ENCODE peak calls at places on chromosomes 13 and 19, in five cellular contexts. K is osteocyte, T is gastrocnemius medialis, S is mucosa of descending colon, O is HFF-Myc. D is an unnamed sample.

GRCh38 chr13:111060237-111060919 is 54.7 kb upstream of the ARHGEF7 start:
- DNase-seq in K (no peak), T (no peak), S (no peak), O (no peak), D (no peak)

GRCh38 chr13:93413972-93414717 is 187.5 kb downstream of the GPC6 start:
- DNase-seq in K (no peak), T (no peak), S (no peak), O (no peak), D (no peak)

GRCh38 chr13:41345921-41346589 is 35.0 kb downstream of the NAA16 start:
- DNase-seq in K (no peak), T (no peak), S (no peak), O (no peak), D (no peak)

GRCh38 chr13:109704771-109705628 is 81.4 kb downstream of the IRS2 start:
- DNase-seq in K (no peak), T (peak; percentile 58), S (peak; percentile 47), O (no peak), D (no peak)

GRCh38 chr19:3517638-3518037 is 11.5 kb downstream of the FZR1 start:
- DNase-seq in K (no peak), T (no peak), S (no peak), O (no peak), D (no peak)

GRCh38 chr13:24032674-24033073 is 127.8 kb upstream of the SPATA13 start:
- DNase-seq in K (peak; percentile 2), T (no peak), S (no peak), O (no peak), D (no peak)

GRCh38 chr19:7342143-7342542 is 6.6 kb upstream of the ARHGEF18 start:
- DNase-seq in K (no peak), T (no peak), S (no peak), O (no peak), D (no peak)

GRCh38 chr19:30266687-30267086 is 105.5 kb upstream of the ZNF536 start:
- DNase-seq in K (no peak), T (no peak), S (no peak), O (no peak), D (no peak)

GRCh38 chr19:32908641-32909190 is 39.1 kb upstream of the SLC7A9 start:
- DNase-seq in K (no peak), T (no peak), S (no peak), O (no peak), D (no peak)

GRCh38 chr19:54128441-54128725 is 9.2 kb upstream of the CNOT3 start:
- DNase-seq in K (no peak), T (no peak), S (no peak), O (no peak), D (no peak)

GRCh38 chr19:588758-589692 is 656 bp upstream of the HCN2 start:
- DNase-seq in K (no peak), T (no peak), S (no peak), O (no peak), D (no peak)

GRCh38 chr13:43360911-43361605 is 337.7 kb downstream of the DNAJC15 start:
- DNase-seq in K (no peak), T (no peak), S (no peak), O (no peak), D (no peak)

GRCh38 chr13:109243311-109243951 is 543.0 kb downstream of the IRS2 start:
- DNase-seq in K (no peak), T (peak; percentile 72), S (no peak), O (peak; percentile 81), D (no peak)

GRCh38 chr13:51638497-51638871 is 54.2 kb downstream of the WDFY2 start:
- DNase-seq in K (no peak), T (no peak), S (no peak), O (no peak), D (no peak)

GRCh38 chr19:12035220-12036172 is at the start of gene ZNF433:
- DNase-seq in K (peak; percentile 97), T (peak; percentile 86), S (peak; percentile 99), O (peak; percentile 19), D (peak; percentile 93)

GRCh38 chr13:96992633-96993032 is 1.6 kb downstream of the OXGR1 start:
- DNase-seq in K (no peak), T (no peak), S (no peak), O (no peak), D (no peak)

GRCh38 chr19:38433268-38433733 is at the start of gene RYR1:
- DNase-seq in K (no peak), T (peak; percentile 96), S (peak; percentile 39), O (no peak), D (peak; percentile 88)

GRCh38 chr13:29484236-29484635 is 111.3 kb downstream of the SLC7A1 start:
- DNase-seq in K (no peak), T (no peak), S (no peak), O (no peak), D (no peak)

GRCh38 chr19:3058009-3058820 is 4.1 kb downstream of the TLE5 start:
- DNase-seq in K (no peak), T (no peak), S (no peak), O (no peak), D (no peak)

GRCh38 chr19:5908773-5909442 is 4.2 kb downstream of the VMAC start:
- DNase-seq in K (no peak), T (no peak), S (no peak), O (no peak), D (no peak)

GRCh38 chr19:44653977-44654784 is 10.5 kb downstream of the PVR start:
- DNase-seq in K (no peak), T (peak; percentile 65), S (peak; percentile 90), O (no peak), D (peak; percentile 87)

GRCh38 chr19:10020851-10021250 is 7.6 kb downstream of the RDH8 start:
- DNase-seq in K (no peak), T (no peak), S (no peak), O (no peak), D (no peak)

GRCh38 chr13:97267418-97268059 is 45.4 kb downstream of the MBNL2 start:
- DNase-seq in K (no peak), T (no peak), S (no peak), O (no peak), D (no peak)

GRCh38 chr19:33226550-33227241 is 1.0 kb upstream of the SLC7A10 start:
- DNase-seq in K (no peak), T (no peak), S (peak; percentile 42), O (no peak), D (no peak)

GRCh38 chr13:98476106-98476505 is 100.8 kb downstream of the STK24 start:
- DNase-seq in K (no peak), T (no peak), S (no peak), O (no peak), D (peak; percentile 68)

GRCh38 chr13:112690242-112690943 is 555 bp downstream of the ATP11A start:
- DNase-seq in K (no peak), T (no peak), S (peak; percentile 40), O (no peak), D (peak; percentile 48)

GRCh38 chr19:29062486-29063435 is 150.2 kb downstream of the UQCRFS1 start:
- DNase-seq in K (no peak), T (no peak), S (no peak), O (no peak), D (no peak)

GRCh38 chr19:11105014-11105636 is 15.9 kb downstream of the LDLR start:
- DNase-seq in K (no peak), T (no peak), S (no peak), O (no peak), D (no peak)

GRCh38 chr19:19578241-19578640 is 40.2 kb downstream of the CILP2 start:
- DNase-seq in K (no peak), T (no peak), S (no peak), O (no peak), D (no peak)

GRCh38 chr19:5954293-5954692 is 23.6 kb downstream of the RANBP3 start:
- DNase-seq in K (no peak), T (no peak), S (no peak), O (no peak), D (no peak)

GRCh38 chr13:39297664-39298171 is 259.5 kb downstream of the NHLRC3 start:
- DNase-seq in K (no peak), T (no peak), S (no peak), O (no peak), D (no peak)

GRCh38 chr13:113935081-113935511 is 38.8 kb downstream of the C13orf46 start:
- DNase-seq in K (no peak), T (no peak), S (no peak), O (no peak), D (no peak)

GRCh38 chr19:34662919-34663318 is 14.0 kb downstream of the SCGB2B2 start:
- DNase-seq in K (no peak), T (no peak), S (peak; percentile 40), O (peak; percentile 48), D (no peak)
- TF ChIP-seq CTCF in K (peak; percentile 26), T (peak; percentile 44), S (no peak), O (peak; percentile 44), D (peak; percentile 20)

DNA sequence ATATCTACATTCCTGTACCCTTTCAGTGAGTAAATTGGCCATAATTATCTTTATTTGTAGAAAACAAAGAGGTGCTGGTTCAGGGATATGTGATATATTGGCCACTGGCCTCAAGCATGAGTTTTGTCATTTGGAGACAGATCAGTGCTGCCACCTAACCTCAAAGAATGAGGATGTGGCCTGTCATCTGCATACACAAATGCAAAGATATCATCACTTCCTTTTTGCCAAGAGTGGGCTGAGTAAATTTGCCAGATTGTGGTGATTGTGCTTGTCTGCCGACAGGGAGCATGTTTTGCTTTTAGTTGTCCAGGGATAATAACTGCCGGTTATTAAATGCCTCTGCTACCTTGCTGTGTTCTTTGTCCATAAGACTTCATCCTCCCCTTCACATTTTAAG is 44.2 kb downstream of the WASF3 start:
- DNase-seq in K (no peak), T (no peak), S (peak; percentile 12), O (peak; percentile 52), D (peak; percentile 18)
- TF ChIP-seq CTCF in K (peak; percentile 20), T (no peak), S (no peak), O (no peak), D (no peak)

DNA sequence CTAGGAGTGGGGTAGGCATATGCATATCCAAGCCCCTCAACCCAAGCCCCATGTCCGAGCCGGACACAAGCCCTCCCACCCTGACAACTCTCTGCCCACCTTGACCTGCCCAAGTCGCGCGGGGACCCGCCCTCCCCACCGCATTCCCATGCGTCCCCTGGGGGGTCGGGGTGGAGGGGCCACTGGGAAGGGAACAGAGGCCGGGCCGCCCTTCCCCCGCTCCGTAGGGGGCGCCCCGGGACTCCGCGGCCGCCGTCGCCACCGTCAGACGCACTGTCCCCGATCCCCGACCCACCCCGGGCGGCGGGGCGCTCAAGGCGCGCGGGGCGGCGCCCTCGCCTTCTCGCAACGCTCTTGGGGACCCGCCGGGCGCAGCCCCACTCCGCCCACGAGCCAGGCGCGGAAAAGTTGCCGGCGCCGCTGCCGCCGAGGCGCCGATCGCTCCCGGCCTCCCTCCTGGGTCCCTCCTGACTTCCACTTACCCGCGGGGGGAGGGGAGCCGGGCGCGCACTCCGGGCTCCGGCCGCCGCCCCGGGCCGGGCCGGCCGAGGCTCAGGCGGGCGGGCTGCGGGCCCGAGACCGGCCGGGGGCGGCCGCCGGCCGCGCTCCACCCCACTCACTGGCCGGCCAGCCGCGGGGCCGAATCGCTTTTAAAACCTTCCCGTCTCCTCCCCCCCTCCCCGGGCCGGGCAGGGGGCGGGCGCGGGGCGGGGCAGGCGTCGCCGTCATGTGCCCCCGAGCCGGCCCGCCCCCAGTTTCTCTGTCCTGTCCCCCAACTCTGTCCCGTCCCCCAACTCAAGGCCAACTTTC is 34.4 kb upstream of the NANOS3 start:
- DNase-seq in K (peak; percentile 93), T (peak; percentile 86), S (peak; percentile 87), O (no peak), D (peak; percentile 85)
- TF ChIP-seq CTCF in K (peak; percentile 29), T (no peak), S (no peak), O (no peak), D (peak; percentile 19)

DNA sequence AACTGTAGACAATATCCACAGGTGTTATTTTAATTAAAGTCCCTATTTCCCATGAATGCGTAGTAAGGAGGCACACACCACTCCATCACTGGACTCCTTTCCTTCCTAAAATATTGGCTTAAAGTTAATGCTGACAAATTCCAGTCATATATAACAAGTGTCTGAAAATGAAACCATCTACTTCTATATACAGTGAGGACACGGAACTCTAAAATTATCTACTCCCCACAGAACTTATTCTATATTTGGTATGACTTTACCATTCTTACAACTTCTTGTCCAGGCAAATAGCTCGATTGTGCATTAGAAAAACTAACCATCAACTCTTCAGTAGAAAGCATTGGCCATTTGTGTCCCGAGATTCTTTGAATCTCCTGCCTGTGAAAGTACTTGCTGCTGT is 1560.2 kb downstream of the EFNB2 start:
- DNase-seq in K (no peak), T (no peak), S (no peak), O (no peak), D (no peak)
- TF ChIP-seq CTCF in K (no peak), T (no peak), S (no peak), O (no peak), D (no peak)

D was measured in GM10248.